ENCODE peak calls at places on chromosomes 7 and 10, in six cellular contexts. Y, O, I, L, B and M are unnamed samples.

GRCh38 chr10:29735628-29736324 is 101.0 kb upstream of the SVIL start:
- DNase-seq in B (peak; percentile 84), I (peak; percentile 31), L (peak; percentile 55), Y (peak; percentile 99), O (peak; percentile 95), M (peak; percentile 92)

GRCh38 chr7:148260605-148261004 is 330.0 kb upstream of the C7orf33 start:
- DNase-seq in B (no peak), I (no peak), O (no peak), Y (no peak), L (no peak), M (no peak)

GRCh38 chr10:118210276-118210675 is 131.8 kb downstream of the FAM204A start:
- DNase-seq in I (no peak), L (no peak), Y (no peak), B (no peak), O (no peak), M (no peak)

GRCh38 chr7:55486991-55487390 is 85.3 kb downstream of the VOPP1 start:
- DNase-seq in I (no peak), B (no peak), L (no peak), O (no peak), Y (no peak), M (no peak)

GRCh38 chr10:43196981-43197833 is 59.0 kb downstream of the CSGALNACT2 start:
- DNase-seq in O (peak; percentile 48), I (no peak), Y (no peak), L (no peak), B (no peak), M (peak; percentile 35)

GRCh38 chr7:157495177-157495553 is 158.4 kb downstream of the DNAJB6 start:
- DNase-seq in L (no peak), B (no peak), Y (no peak), I (no peak), O (no peak), M (no peak)

GRCh38 chr10:72852428-72852827 is 41.1 kb upstream of the OIT3 start:
- DNase-seq in Y (no peak), O (no peak), B (no peak), L (no peak), I (no peak), M (no peak)

GRCh38 chr7:29562307-29562706 is 1.3 kb upstream of the PRR15 start:
- DNase-seq in Y (no peak), I (no peak), O (no peak), L (no peak), B (no peak), M (no peak)

GRCh38 chr10:24344279-24344678 is 135.3 kb downstream of the KIAA1217 start:
- DNase-seq in L (no peak), O (no peak), I (no peak), B (no peak), Y (no peak), M (no peak)

GRCh38 chr7:25889765-25890164 is 262.2 kb upstream of the NFE2L3 start:
- DNase-seq in L (no peak), B (no peak), O (no peak), I (no peak), Y (no peak), M (no peak)

GRCh38 chr7:130649004-130649790 is 19.4 kb downstream of the COPG2 start:
- DNase-seq in I (no peak), L (no peak), O (no peak), Y (no peak), B (no peak), M (no peak)

GRCh38 chr10:89550509-89550908 is 15.1 kb upstream of the SLC16A12 start:
- DNase-seq in O (no peak), L (no peak), I (no peak), Y (no peak), B (peak; percentile 15), M (no peak)

GRCh38 chr10:130301026-130301892 is 165.1 kb downstream of the GLRX3 start:
- DNase-seq in Y (no peak), L (peak; percentile 12), I (peak; percentile 60), O (peak; percentile 95), B (no peak), M (peak; percentile 83)

GRCh38 chr10:28139138-28139537 is 140.3 kb upstream of the ODAD2 start:
- DNase-seq in L (no peak), I (no peak), Y (no peak), O (no peak), B (no peak), M (no peak)

GRCh38 chr10:42754155-42755027 is 28.2 kb upstream of the BMS1 start:
- DNase-seq in I (no peak), Y (no peak), B (peak; percentile 32), L (peak; percentile 11), O (peak; percentile 83), M (peak; percentile 53)

GRCh38 chr7:12328888-12329770 is 74.5 kb downstream of the VWDE start:
- DNase-seq in O (no peak), I (no peak), L (no peak), Y (no peak), B (no peak), M (no peak)

GRCh38 chr7:20267482-20267881 is 50.3 kb upstream of the MACC1 start:
- DNase-seq in B (no peak), I (no peak), O (no peak), L (no peak), Y (no peak), M (no peak)